ENCODE peak calls at places on chromosomes 3 and 15, in four cellular contexts. K, X, A and R are unnamed samples.

GRCh38 chr3:129448187-129448895 is 8.3 kb downstream of the IFT122 start:
- DNase-seq in K (no peak), X (no peak), A (peak; percentile 41), R (no peak)

GRCh38 chr3:114223146-114223545 is 14.2 kb downstream of the ZNF80 start:
- DNase-seq in K (peak; percentile 36), X (no peak), A (no peak), R (no peak)

GRCh38 chr3:46866720-46867549 is 3.7 kb upstream of the MYL3 start:
- DNase-seq in K (peak; percentile 71), X (peak; percentile 86), A (peak; percentile 70), R (peak; percentile 75)

GRCh38 chr3:127172670-127173515 is 20.0 kb upstream of the PRR23E start:
- DNase-seq in K (peak; percentile 38), X (no peak), A (peak; percentile 45), R (no peak)

GRCh38 chr3:14047841-14048240 is 76.8 kb downstream of the CHCHD4 start:
- DNase-seq in K (no peak), X (no peak), A (no peak), R (no peak)

GRCh38 chr3:17307889-17308288 is 423.1 kb downstream of the PLCL2 start:
- DNase-seq in K (no peak), X (no peak), A (no peak), R (no peak)

GRCh38 chr3:132561003-132561402 is 36.1 kb upstream of the ACKR4 start:
- DNase-seq in K (no peak), X (no peak), A (no peak), R (no peak)

GRCh38 chr3:19540464-19540863 is 392.2 kb downstream of the KCNH8 start:
- DNase-seq in K (no peak), X (no peak), A (no peak), R (no peak)

GRCh38 chr3:12405432-12406272 is 78.6 kb upstream of the TSEN2 start:
- DNase-seq in K (peak; percentile 98), X (peak; percentile 80), A (no peak), R (peak; percentile 90)

GRCh38 chr3:38834110-38834509 is 18.1 kb upstream of the SCN10A start:
- DNase-seq in K (peak; percentile 96), X (peak; percentile 70), A (peak; percentile 83), R (peak; percentile 37)

GRCh38 chr15:65832549-65833364 is 36.5 kb upstream of the RAB11A start:
- DNase-seq in K (peak; percentile 95), X (peak; percentile 85), A (peak; percentile 91), R (peak; percentile 88)

GRCh38 chr15:41862515-41863116 is 24.0 kb downstream of the PLA2G4B start:
- DNase-seq in K (no peak), X (no peak), A (peak; percentile 73), R (no peak)

GRCh38 chr15:34691024-34691423 is 63.8 kb downstream of the GJD2 start:
- DNase-seq in K (no peak), X (no peak), A (no peak), R (no peak)

GRCh38 chr3:158847466-158847849 is 45.6 kb downstream of the MFSD1 start:
- DNase-seq in K (peak; percentile 8), X (no peak), A (no peak), R (no peak)

GRCh38 chr3:46663611-46664135 is 29.8 kb downstream of the ALS2CL start:
- DNase-seq in K (no peak), X (no peak), A (peak; percentile 53), R (peak; percentile 40)

GRCh38 chr3:123053107-123053506 is 13.7 kb upstream of the PDIA5 start:
- DNase-seq in K (peak; percentile 57), X (peak; percentile 13), A (no peak), R (no peak)

GRCh38 chr3:45664558-45664957 is 24.6 kb upstream of the SACM1L start:
- DNase-seq in K (no peak), X (no peak), A (no peak), R (no peak)

GRCh38 chr3:174023445-174023844 is 625.9 kb downstream of the NLGN1 start:
- DNase-seq in K (no peak), X (no peak), A (no peak), R (no peak)

GRCh38 chr3:13647314-13648059 is 98.6 kb downstream of the FBLN2 start:
- DNase-seq in K (peak; percentile 18), X (no peak), A (no peak), R (no peak)

GRCh38 chr15:67082007-67082536 is 16.7 kb downstream of the SMAD3 start:
- DNase-seq in K (no peak), X (no peak), A (no peak), R (no peak)

GRCh38 chr15:23570466-23570865 is 5.0 kb downstream of the MKRN3 start:
- DNase-seq in K (no peak), X (no peak), A (no peak), R (no peak)

GRCh38 chr3:16707260-16707659 is 102.0 kb upstream of the DAZL start:
- DNase-seq in K (no peak), X (no peak), A (no peak), R (no peak)

GRCh38 chr3:138114431-138114918 is 933 bp downstream of the DZIP1L start:
- DNase-seq in K (peak; percentile 38), X (no peak), A (peak; percentile 47), R (no peak)

GRCh38 chr15:89551502-89551901 is 23.8 kb upstream of the TICRR start:
- DNase-seq in K (no peak), X (no peak), A (no peak), R (no peak)

GRCh38 chr15:86203462-86203861 is 123.8 kb downstream of the AGBL1 start:
- DNase-seq in K (no peak), X (no peak), A (no peak), R (no peak)

GRCh38 chr3:131849640-131850039 is 185.2 kb downstream of the CPNE4 start:
- DNase-seq in K (no peak), X (no peak), A (no peak), R (no peak)

GRCh38 chr3:58755153-58755552 is 88.6 kb upstream of the FAM3D start:
- DNase-seq in K (no peak), X (no peak), A (no peak), R (no peak)
- H3K9me3 ChIP-seq in K (no peaks in the 10 kb centered on the region), X (no peaks in the 10 kb centered on the region), A (no peaks in the 10 kb centered on the region), R (no peaks in the 10 kb centered on the region)

GRCh38 chr3:136898954-136899353 is 36.9 kb downstream of the NCK1 start:
- DNase-seq in K (no peak), X (no peak), A (no peak), R (no peak)

GRCh38 chr3:136899622-136900158 is 37.7 kb downstream of the NCK1 start:
- DNase-seq in K (peak; percentile 13), X (no peak), A (no peak), R (no peak)

GRCh38 chr3:136893848-136894443 is 31.9 kb downstream of the NCK1 start:
- DNase-seq in K (peak; percentile 61), X (no peak), A (no peak), R (no peak)

GRCh38 chr3:136901391-136901790 is 39.4 kb downstream of the NCK1 start:
- DNase-seq in K (no peak), X (no peak), A (no peak), R (no peak)

GRCh38 chr3:136898549-136898948 is 36.5 kb downstream of the NCK1 start:
- DNase-seq in K (no peak), X (no peak), A (no peak), R (no peak)
- H3K9me3 ChIP-seq in K (no peaks in the 10 kb centered on the region), X (peaks cover 7% of the 10 kb centered on the region), A (no peaks in the 10 kb centered on the region), R (no peaks in the 10 kb centered on the region)

GRCh38 chr15:56225520-56225919 is 18.2 kb downstream of the RFX7 start:
- DNase-seq in K (no peak), X (no peak), A (no peak), R (no peak)

GRCh38 chr15:56227780-56228179 is 15.9 kb downstream of the RFX7 start:
- DNase-seq in K (no peak), X (no peak), A (no peak), R (no peak)

GRCh38 chr15:56227315-56227714 is 16.4 kb downstream of the RFX7 start:
- DNase-seq in K (no peak), X (no peak), A (no peak), R (no peak)

GRCh38 chr15:56217341-56217740 is 26.3 kb downstream of the RFX7 start:
- DNase-seq in K (no peak), X (no peak), A (no peak), R (no peak)

GRCh38 chr15:56222302-56222701 is 21.4 kb downstream of the RFX7 start:
- DNase-seq in K (no peak), X (no peak), A (no peak), R (no peak)
- H3K9me3 ChIP-seq in K (no peaks in the 10 kb centered on the region), X (peaks cover 22% of the 10 kb centered on the region), A (peaks cover 7% of the 10 kb centered on the region), R (peaks cover 6% of the 10 kb centered on the region)

DNA sequence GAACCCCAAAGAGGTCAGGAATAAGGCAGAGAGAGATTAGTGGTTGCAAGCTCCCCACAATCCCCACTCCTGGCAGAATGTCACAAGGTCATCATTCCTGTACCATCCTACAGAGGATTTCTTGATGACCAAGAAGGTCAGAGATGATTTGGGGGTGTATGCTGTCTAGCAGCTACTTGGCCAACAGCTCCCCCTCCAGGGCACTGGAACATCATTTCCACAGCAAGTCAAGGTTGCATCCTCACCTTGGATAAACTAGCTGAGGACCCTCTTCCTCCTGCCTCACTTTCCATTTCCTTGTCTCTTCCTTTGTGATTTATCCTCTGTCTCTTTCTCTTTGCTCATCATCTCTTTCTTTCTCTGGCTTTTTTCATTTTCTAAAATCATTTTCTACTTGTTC is 106.3 kb downstream of the PROS1 start:
- DNase-seq in K (no peak), X (no peak), A (no peak), R (no peak)
- H3K9me3 ChIP-seq in K (no peaks in the 10 kb centered on the region), X (no peaks in the 10 kb centered on the region), A (peaks cover 71% of the 10 kb centered on the region), R (no peaks in the 10 kb centered on the region)